ENCODE peak calls at places on chromosome 6, in five cellular contexts. L is left ventricle myocardium inferior, A is MM.1S, N is endodermal cell, R is lower lobe of right lung. Z is an unnamed sample.
A peak's percentile ranks its signal among the peaks of the same experiment; 100 is the strongest.

GRCh38 chr6:161356167-161356844 is 82.4 kb upstream of the AGPAT4 start:
- DNase-seq in L (no peak), A (no peak), N (no peak), R (no peak), Z (no peak)

GRCh38 chr6:20092071-20092566 is 120.2 kb downstream of the MBOAT1 start:
- DNase-seq in L (no peak), A (peak; percentile 23), N (no peak), R (no peak), Z (no peak)

GRCh38 chr6:169225131-169225576 is 28.5 kb downstream of the THBS2 start:
- DNase-seq in L (no peak), A (no peak), N (no peak), R (no peak), Z (no peak)

GRCh38 chr6:111038534-111039252 is 48.6 kb upstream of the SLC16A10 start:
- DNase-seq in L (no peak), A (no peak), N (no peak), R (no peak), Z (no peak)

GRCh38 chr6:168016756-168017525 is 19.5 kb downstream of the KIF25 start:
- DNase-seq in L (no peak), A (no peak), N (no peak), R (peak; percentile 22), Z (peak; percentile 4)

GRCh38 chr6:72788188-72788587 is 166.3 kb downstream of the KCNQ5 start:
- DNase-seq in L (no peak), A (no peak), N (no peak), R (no peak), Z (no peak)

GRCh38 chr6:56708810-56709597 is 66.3 kb upstream of the DST start:
- DNase-seq in L (no peak), A (peak; percentile 72), N (no peak), R (no peak), Z (no peak)

GRCh38 chr6:75621846-75622245 is 20.2 kb downstream of the SENP6 start:
- DNase-seq in L (no peak), A (no peak), N (no peak), R (no peak), Z (no peak)

GRCh38 chr6:143262859-143263258 is 187.6 kb downstream of the ADAT2 start:
- DNase-seq in L (no peak), A (no peak), N (no peak), R (no peak), Z (no peak)

GRCh38 chr6:9783567-9783966 is 631.3 kb downstream of the TFAP2A start:
- DNase-seq in L (no peak), A (peak; percentile 66), N (no peak), R (no peak), Z (no peak)

GRCh38 chr6:21594427-21595264 is 1.1 kb downstream of the SOX4 start:
- DNase-seq in L (peak; percentile 65), A (peak; percentile 43), N (peak; percentile 60), R (peak; percentile 82), Z (peak; percentile 69)

DNA sequence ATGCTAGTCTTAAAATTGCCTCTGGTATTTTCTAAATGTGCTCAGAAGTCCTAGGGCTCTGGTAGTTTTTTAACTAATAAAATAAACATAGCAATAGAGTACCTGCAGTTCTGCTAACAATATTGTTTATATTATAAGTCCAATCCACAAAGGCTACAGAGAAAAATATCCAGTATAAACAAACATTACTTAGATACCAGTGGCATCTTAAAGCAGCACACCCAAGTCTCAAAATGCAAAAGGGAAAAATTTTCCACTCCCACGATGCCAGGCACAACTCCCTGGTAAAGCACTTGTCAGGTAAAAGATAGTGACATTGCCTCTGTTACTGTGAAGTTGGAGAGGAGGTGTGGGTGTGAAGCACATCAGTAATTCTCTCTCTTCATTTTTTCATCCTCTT is 123.3 kb downstream of the OGFRL1 start:
- DNase-seq in L (no peak), A (no peak), N (no peak), R (no peak), Z (no peak)
- H3K4me1 ChIP-seq in L (peaks cover 100% of the 10 kb centered on the region), A (no peaks in the 10 kb centered on the region), N (no peaks in the 10 kb centered on the region), R (peaks cover 62% of the 10 kb centered on the region), Z (no peaks in the 10 kb centered on the region)

DNA sequence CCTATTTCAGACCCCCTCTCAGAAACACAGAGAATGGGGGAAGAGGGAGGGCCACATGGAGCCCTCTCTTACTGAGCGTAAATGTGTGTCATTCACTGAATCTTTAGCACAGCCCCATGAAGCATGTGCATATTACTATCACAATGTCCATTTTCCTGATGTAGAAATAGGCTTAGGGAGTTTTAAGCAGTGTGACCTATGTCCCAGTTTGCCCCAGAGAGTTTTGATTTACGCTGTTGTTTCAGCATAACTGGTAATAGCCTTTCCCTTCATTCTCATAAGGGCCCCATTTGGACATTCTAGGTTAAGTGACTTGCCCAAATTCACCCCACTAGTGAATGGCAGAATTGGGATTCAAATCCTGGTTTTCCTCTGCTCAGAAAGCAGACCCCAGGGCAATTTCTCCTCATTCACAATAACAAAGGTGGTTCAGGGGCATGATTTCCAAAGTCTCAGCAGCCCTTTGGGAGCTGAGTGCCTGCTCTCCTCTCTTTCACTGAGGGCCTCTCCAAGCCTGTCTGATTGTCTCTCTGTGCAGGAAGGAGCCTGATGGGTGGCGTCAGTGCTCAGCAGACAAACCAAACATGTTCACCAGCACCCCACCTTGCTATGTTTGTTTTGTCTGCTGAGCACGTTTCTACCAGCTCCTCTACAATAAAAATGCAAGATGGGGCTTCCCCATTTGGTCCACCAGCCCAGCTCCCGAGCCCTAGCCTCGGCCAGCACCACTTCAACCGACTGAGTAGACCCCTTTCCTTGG is 25.2 kb upstream of the TCP11 start:
- DNase-seq in L (no peak), A (no peak), N (peak; percentile 31), R (no peak), Z (no peak)
- H3K4me3 ChIP-seq in L (no peak overlapping the region), A (no peak overlapping the region), N (no peak overlapping the region), R (no peak overlapping the region), Z (no peak overlapping the region)

DNA sequence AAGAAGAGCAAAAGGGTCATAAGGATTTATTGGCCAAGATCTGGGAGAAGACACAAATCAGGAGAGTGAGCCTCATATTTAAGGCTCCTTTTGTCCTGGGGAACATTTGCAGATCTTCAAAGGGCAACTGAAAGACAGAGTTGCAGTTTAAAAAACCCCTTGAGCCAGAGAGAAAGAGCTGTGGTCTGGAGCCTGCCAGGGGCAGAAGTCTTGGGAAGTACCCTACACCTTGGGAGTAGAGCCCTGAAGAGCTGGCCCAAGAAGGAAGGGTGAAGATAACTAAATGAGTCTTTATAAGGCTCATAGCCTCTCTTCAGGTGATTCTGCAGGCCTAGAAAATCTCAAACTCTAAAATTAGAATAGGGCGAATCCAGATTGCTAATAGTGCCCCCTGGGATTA is 40.0 kb upstream of the ERVFRD-1 start:
- DNase-seq in L (no peak), A (no peak), N (no peak), R (no peak), Z (no peak)
- TF ChIP-seq CTCF in L (no peak), A (no peak), N (no peak), R (no peak), Z (no peak)

DNA sequence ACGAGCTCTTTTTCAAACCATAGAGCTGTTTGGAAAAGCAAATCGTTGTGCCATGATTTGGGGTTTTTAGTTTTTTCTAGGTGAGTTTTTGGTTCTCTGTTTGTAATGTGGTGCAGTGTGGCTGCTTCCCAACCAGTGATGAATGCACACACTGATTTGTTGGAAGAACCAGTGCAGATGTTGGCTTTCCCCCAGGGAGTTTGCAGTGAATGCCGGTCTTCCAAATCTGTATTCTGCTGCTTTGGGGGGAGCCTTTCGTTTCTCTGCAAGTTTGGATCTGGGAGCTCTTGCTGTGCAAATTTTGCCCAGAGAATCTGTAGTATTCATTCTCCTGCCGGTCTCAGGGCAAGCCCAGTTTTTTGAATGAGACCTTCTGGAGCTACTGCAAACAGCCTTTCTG is 14.5 kb downstream of the HECA start:
- DNase-seq in L (no peak), A (no peak), N (no peak), R (no peak), Z (no peak)
- H3K4me1 ChIP-seq in L (peaks cover 97% of the 10 kb centered on the region), A (no peaks in the 10 kb centered on the region), N (no peaks in the 10 kb centered on the region), R (peaks cover 78% of the 10 kb centered on the region), Z (peaks cover 32% of the 10 kb centered on the region)

GRCh38 chr6:54142889-54143519 is 31.8 kb downstream of the MLIP start:
- DNase-seq in L (no peak), A (no peak), N (no peak), R (no peak), Z (no peak)

GRCh38 chr6:54135665-54136370 is 24.6 kb downstream of the MLIP start:
- DNase-seq in L (no peak), A (no peak), N (no peak), R (no peak), Z (no peak)

GRCh38 chr6:54134934-54135333 is 23.7 kb downstream of the MLIP start:
- DNase-seq in L (no peak), A (no peak), N (no peak), R (no peak), Z (no peak)

GRCh38 chr6:54133186-54133585 is 21.9 kb downstream of the MLIP start:
- DNase-seq in L (no peak), A (no peak), N (no peak), R (no peak), Z (no peak)

DNA sequence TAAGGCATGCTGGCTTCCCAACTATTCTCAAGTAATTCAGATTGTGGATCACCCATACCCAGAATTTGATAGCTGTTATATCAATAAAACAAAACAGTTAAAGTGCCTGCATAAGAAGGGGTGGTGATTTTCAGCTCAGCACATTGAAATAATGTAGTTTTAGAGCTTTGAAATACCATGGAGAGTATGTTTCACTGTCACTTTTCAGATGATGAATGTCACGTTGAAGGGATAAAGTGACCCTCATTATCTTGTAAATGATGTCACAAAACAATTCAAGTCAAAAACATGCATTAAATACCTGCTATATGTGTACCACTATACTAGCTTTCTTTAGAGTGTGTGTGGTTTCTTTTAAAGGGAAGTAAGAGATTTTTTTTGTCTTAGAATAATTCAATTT is 27.6 kb downstream of the MLIP start:
- DNase-seq in L (no peak), A (no peak), N (no peak), R (no peak), Z (no peak)
- H3K4me3 ChIP-seq in L (no peak overlapping the region), A (no peak overlapping the region), N (no peak overlapping the region), R (no peak overlapping the region), Z (no peak overlapping the region)